ENCODE peak calls at places on chromosomes 4 and X, in five cellular contexts. E is astrocyte, J is K562, H is OCI-LY7, D is keratinocyte. I is an unnamed sample.

GRCh38 chr4:86359944-86360478 is at the start of gene MAPK10:
- DNase-seq in J (peak; percentile 14), D (no peak), H (peak; percentile 87), E (peak; percentile 88), I (no peak)

GRCh38 chrX:71302461-71303213 is 1.1 kb downstream of the ITGB1BP2 start:
- DNase-seq in H (no peak), E (peak; percentile 12), J (no peak), D (no peak), I (no peak)

GRCh38 chr4:66606215-66606614 is 935.9 kb upstream of the EPHA5 start:
- DNase-seq in D (no peak), J (no peak), H (no peak), E (no peak), I (no peak)

GRCh38 chr4:80913381-80913780 is 117.1 kb upstream of the BMP3 start:
- DNase-seq in D (no peak), E (no peak), J (no peak), H (peak; percentile 26), I (no peak)

GRCh38 chr4:113919611-113920010 is 59.8 kb downstream of the ARSJ start:
- DNase-seq in J (no peak), H (no peak), E (peak; percentile 64), D (peak; percentile 4), I (no peak)

GRCh38 chrX:136528645-136529315 is 3.2 kb upstream of the VGLL1 start:
- DNase-seq in D (no peak), E (no peak), J (peak; percentile 52), H (no peak), I (peak; percentile 61)

GRCh38 chr4:141995051-141995450 is 358.7 kb downstream of the IL15 start:
- DNase-seq in J (no peak), D (no peak), E (no peak), H (no peak), I (no peak)

GRCh38 chrX:100995469-100995868 is 26.0 kb downstream of the ARL13A start:
- DNase-seq in D (no peak), H (no peak), E (peak; percentile 87), J (peak; percentile 16), I (peak; percentile 74)

GRCh38 chrX:1178580-1179057 is 33.8 kb downstream of the CRLF2 start:
- DNase-seq in J (no peak), D (no peak), H (no peak), E (no peak), I (no peak)

GRCh38 chr4:682490-683172 is 6.3 kb downstream of the SLC49A3 start:
- DNase-seq in H (no peak), E (no peak), D (no peak), J (no peak), I (no peak)

GRCh38 chrX:154373340-154374306 is 811 bp downstream of the FLNA start:
- DNase-seq in E (peak; percentile 67), H (no peak), J (peak; percentile 43), D (peak; percentile 45), I (peak; percentile 95)

GRCh38 chrX:154714925-154715324 is 36.0 kb downstream of the GAB3 start:
- DNase-seq in H (peak; percentile 47), J (peak; percentile 57), E (no peak), D (no peak), I (no peak)

GRCh38 chr4:4590496-4590895 is 48.6 kb upstream of the STX18 start:
- DNase-seq in D (no peak), H (no peak), E (peak; percentile 20), J (no peak), I (no peak)

GRCh38 chr4:151717909-151718613 is 42.7 kb downstream of the GATB start:
- DNase-seq in J (no peak), D (no peak), E (no peak), H (no peak), I (no peak)

GRCh38 chr4:101649790-101650450 is 140.6 kb upstream of the BANK1 start:
- DNase-seq in J (no peak), H (no peak), D (peak; percentile 42), E (peak; percentile 22), I (no peak)

GRCh38 chr4:69617083-69617694 is 22.3 kb downstream of the UGT2A2 start:
- DNase-seq in H (peak; percentile 7), J (no peak), D (peak; percentile 0), E (peak; percentile 38), I (no peak)

GRCh38 chrX:96182366-96182765 is 502.3 kb upstream of the DIAPH2 start:
- DNase-seq in D (no peak), H (no peak), J (no peak), E (no peak), I (peak; percentile 1)

GRCh38 chr4:25795566-25796454 is 67.0 kb downstream of the SEL1L3 start:
- DNase-seq in E (peak; percentile 84), D (no peak), H (no peak), J (no peak), I (no peak)

GRCh38 chr4:153733751-153734448 is 25.9 kb downstream of the RNF175 start:
- DNase-seq in H (no peak), J (no peak), E (no peak), D (no peak), I (no peak)

GRCh38 chrX:150700107-150700506 is 6.9 kb downstream of the MTMR1 start:
- DNase-seq in H (no peak), D (no peak), J (no peak), E (no peak), I (no peak)

GRCh38 chr4:8159522-8160232 is 1.1 kb upstream of the ABLIM2 start:
- DNase-seq in D (no peak), H (no peak), E (no peak), J (no peak), I (no peak)

GRCh38 chrX:112668476-112669404 is 11.0 kb downstream of the LHFPL1 start:
- DNase-seq in J (no peak), E (no peak), H (no peak), D (no peak), I (no peak)
- H2AFZ ChIP-seq in J (no peak overlapping the region), E (no peak overlapping the region), H (no peak overlapping the region), D (no peak overlapping the region), I (no peak overlapping the region)

GRCh38 chr4:184293552-184293951 is 75.9 kb upstream of the ENPP6 start:
- DNase-seq in J (no peak), H (no peak), E (no peak), D (no peak), I (no peak)
- H2AFZ ChIP-seq in J (no peak overlapping the region), H (peak overlapping the region; percentile 31), E (no peak overlapping the region), D (no peak overlapping the region), I (no peak overlapping the region)

GRCh38 chrX:109954333-109954732 is 48.6 kb upstream of the TMEM164 start:
- DNase-seq in J (no peak), H (no peak), E (peak; percentile 24), D (peak; percentile 5), I (no peak)

GRCh38 chrX:109954955-109955354 is 48.0 kb upstream of the TMEM164 start:
- DNase-seq in E (no peak), D (no peak), H (no peak), J (no peak), I (no peak)

GRCh38 chrX:109952050-109952449 is 50.9 kb upstream of the TMEM164 start:
- DNase-seq in D (no peak), J (no peak), E (peak; percentile 9), H (no peak), I (peak; percentile 89)

DNA sequence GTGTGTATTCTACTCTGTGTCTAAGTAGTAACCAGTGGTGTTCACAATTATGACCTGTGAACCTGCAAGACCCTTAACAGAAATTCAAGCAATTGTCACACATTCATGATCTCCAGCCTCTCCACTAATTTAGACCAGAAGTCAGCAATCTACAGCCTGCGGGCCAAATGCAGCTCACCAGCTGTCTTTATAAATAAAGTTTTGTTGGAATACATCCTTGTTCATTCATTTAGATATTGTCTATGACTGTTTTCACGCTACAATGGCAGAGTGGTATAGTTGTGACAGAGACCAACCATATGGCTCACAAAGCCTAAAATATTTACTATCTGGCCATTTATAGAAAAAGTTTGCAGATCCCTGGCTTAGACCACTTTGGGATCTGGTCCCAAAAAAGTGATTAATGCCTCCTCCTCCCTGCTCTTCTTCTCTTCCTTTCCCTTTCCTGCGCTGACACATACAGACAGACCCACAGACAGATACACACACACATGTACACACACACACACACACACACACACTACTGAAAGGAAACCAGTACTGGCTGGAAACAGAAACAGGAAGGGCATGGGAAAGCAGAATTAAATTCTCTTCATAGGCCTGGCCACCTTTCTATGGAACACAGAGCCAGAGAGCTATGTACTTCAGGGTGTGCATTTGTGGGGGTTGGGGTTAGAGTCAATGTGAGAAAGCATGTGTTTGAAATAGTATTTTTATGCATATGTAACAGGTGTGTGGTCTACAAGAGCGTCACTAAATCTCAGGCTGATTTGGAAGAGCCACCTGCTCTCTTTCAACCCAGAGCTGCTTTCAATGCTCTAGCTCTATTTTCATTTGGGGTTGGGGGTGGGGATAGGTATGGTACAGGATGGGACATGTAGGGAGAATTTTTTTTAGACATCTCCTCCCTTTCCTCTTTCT is 49.7 kb upstream of the TMEM164 start:
- DNase-seq in J (no peak), E (no peak), H (no peak), D (no peak), I (no peak)
- H2AFZ ChIP-seq in J (peak overlapping the region; percentile 87), E (no peak overlapping the region), H (no peak overlapping the region), D (no peak overlapping the region), I (no peak overlapping the region)

DNA sequence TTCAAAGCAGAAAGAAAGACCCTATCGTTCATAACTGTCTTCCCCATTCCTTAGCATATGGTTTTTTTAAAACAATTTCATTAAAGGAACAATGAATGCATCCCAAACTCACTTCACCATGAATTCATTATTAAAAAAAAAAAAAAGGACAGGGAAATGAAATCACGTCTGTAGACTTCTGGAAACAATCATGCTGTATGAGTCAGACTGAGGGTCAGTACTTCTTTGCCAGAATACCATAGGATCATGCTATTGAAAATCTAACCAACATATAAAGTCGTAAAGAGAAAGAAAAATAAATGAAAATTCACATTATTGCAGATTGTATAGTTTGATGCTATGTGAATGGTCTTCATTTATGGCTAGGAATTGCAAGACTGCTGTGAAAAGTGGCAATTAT is 144.4 kb downstream of the PCDH18 start:
- DNase-seq in H (no peak), D (no peak), E (peak; percentile 78), J (no peak), I (no peak)
- H2AFZ ChIP-seq in H (no peak overlapping the region), D (no peak overlapping the region), E (no peak overlapping the region), J (no peak overlapping the region), I (no peak overlapping the region)